ENCODE peak calls at places on chromosomes 3 and 15, in eight cellular contexts. K is type B pancreatic cell; E is stimulated activated CD4-positive, alpha-beta T cell treated with anti-CD3 and anti-CD28 coated beads, Interleukin-12 subunit alpha, Interleukin-12 subunit beta, amount 100 ng/mL, for 24 hours; C is naive thymus-derived CD4-positive, alpha-beta T cell; P is B cell; G is lower leg skin; M is fibroblast of pulmonary artery; D is LNCaP clone FGC. Q is an unnamed sample.

GRCh38 chr3:58323795-58324674 is 8.7 kb upstream of the PXK start:
- DNase-seq in P (no peak), G (no peak), M (no peak), E (no peak), C (no peak), D (no peak), K (no peak), Q (peak)

GRCh38 chr3:119768668-119769393 is 13.1 kb upstream of the NR1I2 start:
- DNase-seq in C (no peak), E (no peak), M (no peak), D (no peak), G (peak), K (no peak), P (no peak), Q (no peak)

GRCh38 chr15:97691799-97692198 is 268.7 kb upstream of the ARRDC4 start:
- DNase-seq in E (no peak), M (no peak), P (no peak), D (no peak), K (no peak), C (no peak), G (no peak), Q (no peak)

GRCh38 chr15:58074452-58074851 is 8.9 kb upstream of the ALDH1A2 start:
- DNase-seq in E (no peak), K (no peak), M (no peak), D (no peak), P (no peak), C (no peak), G (no peak), Q (no peak)

GRCh38 chr15:66700412-66700801 is 1.6 kb upstream of the SMAD6 start:
- DNase-seq in P (no peak), G (no peak), C (no peak), D (no peak), M (no peak), E (no peak), K (no peak), Q (no peak)

GRCh38 chr3:52245322-52246263 is at the start of gene PPM1M:
- DNase-seq in G (peak), P (peak), M (peak), K (peak), D (no peak), C (peak), E (no peak), Q (no peak)

GRCh38 chr15:58179741-58180381 is 41.7 kb downstream of the AQP9 start:
- DNase-seq in E (no peak), M (peak), G (no peak), P (no peak), K (no peak), D (no peak), C (no peak), Q (peak)

GRCh38 chr3:150293401-150294001 is 114.6 kb upstream of the TSC22D2 start:
- DNase-seq in D (no peak), G (no peak), K (no peak), C (no peak), M (peak), E (no peak), P (no peak), Q (peak)

GRCh38 chr3:9715764-9716437 is 12.3 kb downstream of the CPNE9 start:
- DNase-seq in P (no peak), C (no peak), K (no peak), G (peak), E (no peak), M (peak), D (peak), Q (peak)

GRCh38 chr15:73052679-73053397 is 575 bp downstream of the NEO1 start:
- DNase-seq in C (peak), K (peak), D (no peak), P (peak), G (peak), E (no peak), M (peak), Q (peak)

GRCh38 chr3:33173103-33173502 is 45.5 kb downstream of the SUSD5 start:
- DNase-seq in P (no peak), D (no peak), G (no peak), M (no peak), C (no peak), E (no peak), K (no peak), Q (no peak)

GRCh38 chr3:108190346-108190745 is 31.9 kb downstream of the IFT57 start:
- DNase-seq in C (no peak), D (no peak), E (no peak), P (no peak), G (no peak), K (no peak), M (no peak), Q (no peak)

GRCh38 chr15:58284293-58284692 is 146.1 kb downstream of the AQP9 start:
- DNase-seq in K (no peak), D (no peak), G (no peak), P (no peak), M (no peak), E (no peak), C (no peak), Q (no peak)

GRCh38 chr3:38110314-38111050 is 26.4 kb downstream of the ACAA1 start:
- DNase-seq in D (no peak), P (no peak), M (no peak), G (peak), E (no peak), K (no peak), C (no peak), Q (no peak)

GRCh38 chr15:43930079-43930478 is 103.3 kb downstream of the WDR76 start:
- DNase-seq in G (no peak), C (no peak), P (no peak), D (peak), K (no peak), M (no peak), E (no peak), Q (no peak)

GRCh38 chr15:89964555-89964954 is 36.6 kb upstream of the ZNF710 start:
- DNase-seq in P (no peak), C (no peak), M (no peak), E (no peak), K (no peak), D (no peak), G (no peak), Q (no peak)

Q was measured in astrocyte.